ENCODE peak calls at places on chromosomes 2 and 18, in five cellular contexts. N is T-cell, L is prostate gland, X is AG08396, T is PC-3. K is an unnamed sample.

GRCh38 chr18:48129621-48130082 is 199.2 kb upstream of the SMAD2 start:
- DNase-seq in N (no peak), L (no peak), X (no peak), T (no peak), K (no peak)

GRCh38 chr2:25078171-25079049 is 36.5 kb downstream of the EFR3B start:
- DNase-seq in N (no peak), L (peak), X (peak), T (peak), K (no peak)

GRCh38 chr18:54323970-54324369 is 33.7 kb downstream of the STARD6 start:
- DNase-seq in N (no peak), L (no peak), X (no peak), T (peak), K (no peak)

GRCh38 chr2:185790361-185790760 is 51.8 kb downstream of the FSIP2 start:
- DNase-seq in N (no peak), L (no peak), X (no peak), T (no peak), K (no peak)

GRCh38 chr18:49845629-49846252 is 32.4 kb upstream of the ACAA2 start:
- DNase-seq in N (no peak), L (no peak), X (no peak), T (no peak), K (no peak)

GRCh38 chr2:17636989-17637906 is 96.8 kb downstream of the VSNL1 start:
- DNase-seq in N (no peak), L (no peak), X (no peak), T (no peak), K (no peak)

GRCh38 chr2:173676647-173677046 is 288.5 kb downstream of the SP3 start:
- DNase-seq in N (no peak), L (no peak), X (no peak), T (peak), K (no peak)

GRCh38 chr2:158580760-158581159 is 124.0 kb downstream of the PKP4 start:
- DNase-seq in N (no peak), L (no peak), X (no peak), T (peak), K (no peak)

GRCh38 chr2:108184421-108184820 is 55.3 kb upstream of the SULT1C3 start:
- DNase-seq in N (no peak), L (no peak), X (peak), T (peak), K (no peak)

GRCh38 chr2:136185991-136186771 is 68.2 kb upstream of the CXCR4 start:
- DNase-seq in N (no peak), L (no peak), X (no peak), T (peak), K (no peak)

GRCh38 chr2:136238552-136239346 is 120.8 kb upstream of the CXCR4 start:
- DNase-seq in N (peak), L (no peak), X (no peak), T (peak), K (no peak)

GRCh38 chr2:75716406-75716805 is 5.7 kb upstream of the GCFC2 start:
- DNase-seq in N (no peak), L (no peak), X (peak), T (peak), K (no peak)

GRCh38 chr2:178829299-178829698 is 22.1 kb upstream of the TTN start:
- DNase-seq in N (no peak), L (no peak), X (no peak), T (no peak), K (no peak)

GRCh38 chr2:152566728-152567069 is 150.6 kb downstream of the PRPF40A start:
- DNase-seq in N (no peak), L (no peak), X (no peak), T (peak), K (no peak)

GRCh38 chr18:12317664-12318333 is 9.8 kb downstream of the TUBB6 start:
- DNase-seq in N (no peak), L (no peak), X (peak), T (no peak), K (no peak)

GRCh38 chr18:54240629-54241107 is 16.2 kb upstream of the MBD2 start:
- DNase-seq in N (no peak), L (no peak), X (no peak), T (no peak), K (no peak)